ENCODE peak calls at places on chromosomes 2 and 18, in five cellular contexts. J, A, F, H and S are unnamed samples. For H3K4me1 and H3K9me3, the result is how much of the 10 kb centered on the place peaks cover.

GRCh38 chr2:240725266-240726060 is 33.8 kb downstream of the AQP12A start:
- DNase-seq in J (no peak), A (no peak), F (no peak), H (no peak), S (no peak)

GRCh38 chr18:7871560-7872456 is 304.7 kb downstream of the PTPRM start:
- DNase-seq in J (peak), A (no peak), F (no peak), H (peak), S (no peak)

GRCh38 chr2:208358758-208359631 is 47.6 kb upstream of the PTH2R start:
- DNase-seq in J (no peak), A (no peak), F (no peak), H (no peak), S (no peak)

GRCh38 chr2:3627500-3628100 is 30.4 kb upstream of the ALLC start:
- DNase-seq in J (no peak), A (peak), F (no peak), H (no peak), S (no peak)

GRCh38 chr2:32626591-32627221 is 1.1 kb upstream of the TTC27 start:
- DNase-seq in J (no peak), A (no peak), F (no peak), H (no peak), S (no peak)

GRCh38 chr2:46275995-46276394 is 21.2 kb upstream of the EPAS1 start:
- DNase-seq in J (no peak), A (peak), F (no peak), H (no peak), S (peak)

GRCh38 chr2:215808194-215808593 is 205.2 kb downstream of the MREG start:
- DNase-seq in J (no peak), A (no peak), F (no peak), H (no peak), S (no peak)

GRCh38 chr18:57806891-57807280 is 3.8 kb upstream of the ATP8B1 start:
- DNase-seq in J (no peak), A (no peak), F (no peak), H (peak), S (no peak)

GRCh38 chr2:171923206-171923605 is 945 bp downstream of the HAT1 start:
- DNase-seq in J (peak), A (peak), F (no peak), H (no peak), S (no peak)

GRCh38 chr2:48551548-48551947 is 21.6 kb downstream of the STON1 start:
- DNase-seq in J (no peak), A (no peak), F (no peak), H (no peak), S (no peak)

GRCh38 chr2:29802976-29803375 is 118.4 kb downstream of the ALK start:
- DNase-seq in J (no peak), A (no peak), F (no peak), H (no peak), S (no peak)

GRCh38 chr2:137888845-137889244 is 75.4 kb upstream of the HNMT start:
- DNase-seq in J (peak), A (no peak), F (peak), H (peak), S (peak)

GRCh38 chr2:235098273-235098672 is 146.5 kb downstream of the SH3BP4 start:
- DNase-seq in J (no peak), A (no peak), F (no peak), H (peak), S (no peak)

GRCh38 chr2:225282858-225283693 is 116.4 kb upstream of the NYAP2 start:
- DNase-seq in J (peak), A (no peak), F (peak), H (peak), S (no peak)

GRCh38 chr2:85800576-85800975 is 46.8 kb downstream of the ATOH8 start:
- DNase-seq in J (no peak), A (no peak), F (no peak), H (no peak), S (no peak)

GRCh38 chr2:159114835-159115234 is 146.4 kb downstream of the TANC1 start:
- DNase-seq in J (no peak), A (no peak), F (no peak), H (no peak), S (no peak)

GRCh38 chr2:32680937-32681336 is 53.1 kb downstream of the TTC27 start:
- DNase-seq in J (no peak), A (no peak), F (no peak), H (no peak), S (no peak)

GRCh38 chr2:144382848-144383247 is 137.1 kb downstream of the ZEB2 start:
- DNase-seq in J (peak), A (no peak), F (no peak), H (no peak), S (no peak)

GRCh38 chr2:10709290-10709939 is 12.0 kb upstream of the ATP6V1C2 start:
- DNase-seq in J (peak), A (no peak), F (no peak), H (peak), S (peak)

GRCh38 chr2:105872830-105873229 is 128.1 kb downstream of the NCK2 start:
- DNase-seq in J (no peak), A (peak), F (no peak), H (no peak), S (no peak)

GRCh38 chr2:36455788-36456187 is 100.2 kb downstream of the CRIM1 start:
- DNase-seq in J (no peak), A (no peak), F (no peak), H (no peak), S (no peak)

GRCh38 chr2:12884713-12885282 is 168.1 kb downstream of the TRIB2 start:
- DNase-seq in J (no peak), A (peak), F (no peak), H (no peak), S (no peak)

DNA sequence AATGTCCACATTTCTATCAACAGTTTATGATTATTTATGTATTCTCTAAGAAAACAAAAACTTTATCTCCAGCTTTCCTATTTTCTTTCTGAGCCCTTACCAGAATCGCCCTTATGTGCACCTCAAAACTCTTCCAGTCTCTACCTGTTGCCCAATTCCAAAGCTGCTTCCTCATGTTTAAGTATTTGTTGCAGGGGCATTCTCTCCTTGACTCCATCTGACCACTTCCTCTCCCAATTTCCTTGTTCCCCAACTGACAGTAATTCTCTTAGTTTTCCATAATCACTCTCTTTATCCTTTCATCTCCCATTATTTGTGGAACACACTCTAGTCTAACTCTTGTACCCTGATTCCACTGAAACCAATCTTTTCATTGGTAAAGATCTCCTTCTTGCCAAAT is 105.4 kb upstream of the RBBP8 start:
- DNase-seq in J (no peak), A (no peak), F (no peak), H (no peak), S (no peak)
- H3K4me1 ChIP-seq in J (under half), A (under half), F (under half), H (under half), S (under half)

DNA sequence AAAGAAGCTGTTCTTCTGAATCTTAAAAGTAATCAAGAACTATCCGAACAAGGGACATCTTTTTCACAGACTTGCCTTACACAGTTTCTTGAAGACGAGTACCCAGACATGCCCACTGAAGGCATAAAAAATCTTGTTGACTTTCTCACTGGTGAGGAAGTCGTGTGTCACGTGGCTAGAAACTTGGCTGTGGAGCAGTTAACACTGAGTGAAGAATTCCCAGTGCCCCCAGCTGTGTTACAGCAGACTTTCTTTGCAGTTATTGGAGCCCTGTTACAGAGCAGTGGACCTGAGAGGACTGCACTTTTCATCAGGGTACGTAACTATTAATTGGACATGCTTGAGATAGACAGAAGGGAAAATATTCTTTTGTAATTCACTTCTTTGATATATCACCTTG is 2.4 kb downstream of the MRPL44 start:
- DNase-seq in J (no peak), A (no peak), F (no peak), H (no peak), S (peak)
- H3K4me3 ChIP-seq in J (no peak), A (peak), F (no peak), H (no peak), S (no peak)

GRCh38 chr2:41496908-41497307 is 550.9 kb upstream of the PKDCC start:
- DNase-seq in J (no peak), A (no peak), F (no peak), H (no peak), S (no peak)
- H3K9me3 ChIP-seq in J (under half), A (under half), F (under half), H (under half), S (half or more)

DNA sequence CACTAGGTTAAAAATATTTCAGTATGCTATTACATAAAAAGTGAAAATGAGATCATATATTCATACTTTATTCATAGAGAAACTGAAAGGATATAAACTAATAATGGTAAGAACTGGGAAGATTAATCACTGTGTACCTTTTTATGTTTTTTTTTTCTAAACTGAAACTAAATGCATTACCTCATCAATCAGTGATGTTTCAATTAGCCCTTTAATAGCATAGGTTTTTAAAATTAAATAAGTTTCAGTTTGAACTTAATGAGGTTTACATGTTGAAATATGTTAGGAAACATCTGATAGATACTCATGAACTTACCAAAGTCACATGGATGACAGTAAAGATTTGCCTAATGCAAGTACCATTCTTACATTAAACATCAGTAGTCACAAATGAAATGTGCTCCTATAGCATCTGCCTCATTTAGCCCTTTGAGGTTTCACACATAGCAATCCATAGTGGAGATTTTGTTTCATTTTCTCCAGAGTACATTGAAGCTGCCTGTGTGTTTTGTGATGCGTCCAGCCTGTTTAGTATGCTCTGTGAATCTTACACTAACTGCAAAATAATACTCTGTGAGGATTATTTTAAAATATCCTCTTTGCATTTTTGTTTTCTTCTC is 8.9 kb downstream of the MAPRE2 start:
- DNase-seq in J (no peak), A (no peak), F (no peak), H (no peak), S (no peak)
- H3K4me1 ChIP-seq in J (under half), A (half or more), F (under half), H (under half), S (under half)

GRCh38 chr2:11777886-11778415 is 31.5 kb downstream of the LPIN1 start:
- DNase-seq in J (no peak), A (no peak), F (no peak), H (no peak), S (no peak)

GRCh38 chr2:11781624-11782023 is 35.2 kb downstream of the LPIN1 start:
- DNase-seq in J (no peak), A (no peak), F (no peak), H (no peak), S (no peak)

GRCh38 chr2:11777066-11777782 is 30.8 kb downstream of the LPIN1 start:
- DNase-seq in J (peak), A (peak), F (no peak), H (no peak), S (no peak)

GRCh38 chr2:11775384-11775783 is 29.0 kb downstream of the LPIN1 start:
- DNase-seq in J (peak), A (no peak), F (no peak), H (no peak), S (no peak)

DNA sequence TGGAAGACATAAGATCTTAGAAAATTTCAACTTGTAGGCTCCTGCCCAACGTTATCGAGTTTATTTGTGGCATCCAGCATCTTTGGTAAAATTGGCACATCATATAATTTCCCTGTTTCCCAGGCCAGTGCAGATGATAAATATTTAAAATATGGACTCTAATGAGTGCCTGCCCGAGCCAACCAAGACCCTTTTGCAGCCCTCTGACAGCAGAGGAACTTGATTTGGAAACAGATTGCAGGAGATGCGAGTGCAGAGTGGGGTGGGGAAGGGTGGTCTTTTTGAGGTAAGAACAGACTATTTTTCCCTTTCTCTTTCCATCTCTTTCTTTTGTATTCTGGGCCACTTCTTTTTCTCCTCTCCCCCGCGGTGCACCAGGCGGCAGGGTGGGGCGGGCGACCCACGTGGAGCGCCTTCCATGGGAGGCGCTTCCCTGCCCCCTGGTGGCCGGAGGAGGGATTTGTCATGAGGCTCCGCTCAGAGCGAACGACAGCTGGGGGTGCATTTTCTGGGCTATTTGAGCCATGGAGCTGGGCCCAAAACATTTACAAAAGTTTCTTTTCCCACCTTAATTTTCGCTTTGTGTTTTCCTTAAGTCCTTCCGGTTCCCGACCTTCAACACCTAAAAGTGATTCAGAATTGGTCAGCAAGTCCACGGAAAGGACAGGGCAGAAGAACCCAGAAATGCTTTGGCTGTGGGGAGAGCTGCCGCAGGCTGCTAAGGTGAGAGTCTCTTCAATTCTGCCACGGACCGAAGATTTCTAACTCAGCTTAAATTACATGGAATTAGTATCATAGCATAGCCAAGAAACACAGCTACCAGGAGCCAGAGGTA is 32.7 kb downstream of the LPIN1 start:
- DNase-seq in J (peak), A (peak), F (peak), H (peak), S (peak)
- H3K4me3 ChIP-seq in J (no peak), A (peak), F (no peak), H (no peak), S (no peak)

GRCh38 chr2:2570871-2571270 is 239.8 kb upstream of the MYT1L start:
- DNase-seq in J (no peak), A (peak), F (no peak), H (no peak), S (no peak)

GRCh38 chr2:2572393-2573204 is 241.5 kb upstream of the MYT1L start:
- DNase-seq in J (no peak), A (no peak), F (no peak), H (no peak), S (no peak)

GRCh38 chr2:2570360-2570759 is 239.3 kb upstream of the MYT1L start:
- DNase-seq in J (no peak), A (peak), F (no peak), H (no peak), S (no peak)

GRCh38 chr2:2573205-2573604 is 242.1 kb upstream of the MYT1L start:
- DNase-seq in J (no peak), A (peak), F (no peak), H (no peak), S (no peak)

DNA sequence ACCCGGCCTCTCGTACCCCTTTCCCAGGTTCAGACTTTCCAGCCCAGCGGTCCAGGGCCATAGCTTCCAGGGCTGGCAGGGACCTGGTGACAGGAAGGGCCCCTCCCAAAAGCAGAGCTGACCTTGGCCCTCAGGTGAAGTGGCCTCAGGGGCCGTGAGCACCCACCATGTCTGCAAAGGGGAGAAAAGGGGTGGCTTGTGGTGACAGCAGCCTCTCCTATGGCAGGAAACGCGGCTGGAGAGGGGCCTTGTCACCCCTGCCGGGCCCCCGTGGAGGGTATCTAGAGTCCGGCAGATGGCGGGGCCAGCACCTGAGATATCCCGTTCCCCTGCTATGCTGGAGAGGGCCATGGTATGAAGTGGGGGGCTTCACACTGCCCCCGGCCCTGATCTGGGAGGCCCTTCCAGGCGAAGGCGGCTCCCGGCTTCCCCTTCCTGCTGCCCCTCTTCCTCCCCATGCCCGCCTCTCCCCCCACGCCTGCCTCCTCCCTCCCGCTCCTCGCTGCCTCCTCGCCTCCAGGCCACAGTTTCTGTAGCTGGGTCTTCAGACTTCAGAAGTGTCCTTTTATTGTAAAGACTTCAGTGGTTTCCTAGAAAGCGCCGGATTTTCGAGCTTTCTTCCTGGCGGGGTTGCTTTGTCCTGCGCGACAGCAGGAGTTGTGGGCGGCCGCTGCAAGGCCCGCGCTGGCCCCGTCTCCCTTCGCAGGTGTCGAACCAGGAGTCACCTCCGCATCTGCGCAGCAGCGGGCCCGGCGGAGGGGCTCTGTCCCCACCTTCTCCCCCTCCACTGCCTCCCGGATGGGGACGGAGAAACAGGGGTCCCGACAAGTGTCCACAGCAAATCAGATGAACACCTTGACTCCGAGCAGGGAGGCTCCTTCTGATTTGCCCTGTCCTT is 240.5 kb upstream of the MYT1L start:
- DNase-seq in J (no peak), A (peak), F (no peak), H (no peak), S (no peak)
- H3K9me3 ChIP-seq in J (under half), A (under half), F (under half), H (under half), S (under half)

GRCh38 chr2:37670378-37671012 is 947 bp downstream of the CDC42EP3 start:
- DNase-seq in J (no peak), A (no peak), F (no peak), H (no peak), S (no peak)
- H3K4me1 ChIP-seq in J (under half), A (under half), F (under half), H (half or more), S (under half)

GRCh38 chr2:196159223-196159892 is 12.0 kb downstream of the STK17B start:
- DNase-seq in J (no peak), A (no peak), F (no peak), H (no peak), S (no peak)
- H3K4me3 ChIP-seq in J (no peak), A (no peak), F (no peak), H (no peak), S (no peak)

DNA sequence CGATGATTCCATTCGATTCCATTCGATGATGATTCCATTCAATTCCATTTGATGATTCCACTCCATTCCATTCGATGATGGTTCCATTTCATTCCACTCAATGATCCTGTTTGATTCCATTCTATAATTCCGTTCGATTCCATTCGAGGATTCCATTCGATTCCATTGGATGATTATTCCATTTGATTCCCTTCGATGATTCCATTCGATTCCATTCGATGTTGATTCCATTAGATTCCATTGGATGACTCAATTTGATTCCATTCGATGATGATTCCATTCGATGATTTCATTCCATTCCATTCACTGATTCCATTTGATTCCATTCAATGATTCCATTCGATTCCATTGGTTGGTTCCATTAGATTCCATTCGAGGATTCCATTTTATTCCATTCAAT is 1084.4 kb downstream of the RPIA start:
- DNase-seq in J (no peak), A (no peak), F (no peak), H (no peak), S (no peak)
- H3K9me3 ChIP-seq in J (under half), A (half or more), F (under half), H (under half), S (half or more)